ENCODE peak calls at places on chromosomes 6 and 20, in six cellular contexts. One of them, this sample, is unnamed.

GRCh38 chr6:9948600-9949138 is 466.2 kb downstream of the TFAP2A start:
- DNase-seq in spleen: no peak
- DNase-seq in right cardiac atrium: no peak
- DNase-seq in stomach: no peak
- DNase-seq in PC-3: no peak
- DNase-seq in CD8-positive, alpha-beta memory T cell: no peak
- DNase-seq in this sample: no peak

GRCh38 chr6:42969934-42970333 is 9.0 kb downstream of the PEX6 start:
- DNase-seq in stomach: no peak
- DNase-seq in spleen: no peak
- DNase-seq in PC-3: no peak
- DNase-seq in right cardiac atrium: no peak
- DNase-seq in CD8-positive, alpha-beta memory T cell: no peak
- DNase-seq in this sample: no peak

GRCh38 chr20:48236485-48237055 is 451.3 kb upstream of the SULF2 start:
- DNase-seq in spleen: peak; percentile 9
- DNase-seq in stomach: no peak
- DNase-seq in right cardiac atrium: no peak
- DNase-seq in CD8-positive, alpha-beta memory T cell: no peak
- DNase-seq in PC-3: no peak
- DNase-seq in this sample: no peak

GRCh38 chr6:14474816-14475215 is 357.2 kb downstream of the CD83 start:
- DNase-seq in CD8-positive, alpha-beta memory T cell: no peak
- DNase-seq in spleen: no peak
- DNase-seq in PC-3: no peak
- DNase-seq in stomach: no peak
- DNase-seq in right cardiac atrium: no peak
- DNase-seq in this sample: no peak

GRCh38 chr6:101403566-101403965 is 10.1 kb downstream of the GRIK2 start:
- DNase-seq in CD8-positive, alpha-beta memory T cell: no peak
- DNase-seq in stomach: no peak
- DNase-seq in right cardiac atrium: no peak
- DNase-seq in spleen: no peak
- DNase-seq in PC-3: no peak
- DNase-seq in this sample: no peak

GRCh38 chr6:20791932-20792331 is 257.7 kb downstream of the CDKAL1 start:
- DNase-seq in spleen: no peak
- DNase-seq in right cardiac atrium: no peak
- DNase-seq in PC-3: no peak
- DNase-seq in CD8-positive, alpha-beta memory T cell: no peak
- DNase-seq in stomach: no peak
- DNase-seq in this sample: no peak

GRCh38 chr6:127267742-127268588 is 1.3 kb downstream of the RNF146 start:
- DNase-seq in right cardiac atrium: no peak
- DNase-seq in stomach: no peak
- DNase-seq in CD8-positive, alpha-beta memory T cell: no peak
- DNase-seq in PC-3: peak; percentile 4
- DNase-seq in spleen: no peak
- DNase-seq in this sample: no peak

GRCh38 chr20:62708591-62709536 is at the start of gene NTSR1:
- DNase-seq in CD8-positive, alpha-beta memory T cell: no peak
- DNase-seq in spleen: no peak
- DNase-seq in PC-3: no peak
- DNase-seq in right cardiac atrium: peak; percentile 46
- DNase-seq in stomach: no peak
- DNase-seq in this sample: no peak

GRCh38 chr6:157089258-157089657 is 234.1 kb downstream of the TMEM242 start:
- DNase-seq in PC-3: no peak
- DNase-seq in spleen: no peak
- DNase-seq in CD8-positive, alpha-beta memory T cell: no peak
- DNase-seq in right cardiac atrium: no peak
- DNase-seq in stomach: no peak
- DNase-seq in this sample: no peak

GRCh38 chr6:14283600-14284235 is 166.1 kb downstream of the CD83 start:
- DNase-seq in stomach: no peak
- DNase-seq in right cardiac atrium: no peak
- DNase-seq in CD8-positive, alpha-beta memory T cell: no peak
- DNase-seq in spleen: no peak
- DNase-seq in PC-3: no peak
- DNase-seq in this sample: no peak

GRCh38 chr6:38095054-38095453 is 275.5 kb downstream of the ZFAND3 start:
- DNase-seq in right cardiac atrium: no peak
- DNase-seq in stomach: no peak
- DNase-seq in CD8-positive, alpha-beta memory T cell: no peak
- DNase-seq in spleen: no peak
- DNase-seq in PC-3: peak; percentile 76
- DNase-seq in this sample: no peak

GRCh38 chr6:80605165-80605989 is 498.9 kb downstream of the BCKDHB start:
- DNase-seq in PC-3: peak; percentile 58
- DNase-seq in spleen: no peak
- DNase-seq in stomach: no peak
- DNase-seq in right cardiac atrium: no peak
- DNase-seq in CD8-positive, alpha-beta memory T cell: no peak
- DNase-seq in this sample: no peak

GRCh38 chr6:16837217-16837972 is 76.1 kb upstream of the ATXN1 start:
- DNase-seq in CD8-positive, alpha-beta memory T cell: no peak
- DNase-seq in PC-3: no peak
- DNase-seq in right cardiac atrium: no peak
- DNase-seq in spleen: no peak
- DNase-seq in stomach: no peak
- DNase-seq in this sample: no peak
- H3K4me3 ChIP-seq in CD8-positive, alpha-beta memory T cell: peak overlapping the region; percentile 30
- H3K4me3 ChIP-seq in PC-3: no peak overlapping the region
- H3K4me3 ChIP-seq in right cardiac atrium: no peak overlapping the region
- H3K4me3 ChIP-seq in spleen: no peak overlapping the region
- H3K4me3 ChIP-seq in stomach: no peak overlapping the region
- H3K4me3 ChIP-seq in this sample: peak overlapping the region; percentile 14

GRCh38 chr6:3005874-3006273 is 6.2 kb downstream of the NQO2 start:
- DNase-seq in stomach: no peak
- DNase-seq in spleen: no peak
- DNase-seq in PC-3: no peak
- DNase-seq in CD8-positive, alpha-beta memory T cell: no peak
- DNase-seq in right cardiac atrium: no peak
- DNase-seq in this sample: peak; percentile 43

GRCh38 chr6:3001773-3002293 is 2.1 kb downstream of the NQO2 start:
- DNase-seq in right cardiac atrium: peak; percentile 15
- DNase-seq in PC-3: peak; percentile 89
- DNase-seq in CD8-positive, alpha-beta memory T cell: no peak
- DNase-seq in stomach: no peak
- DNase-seq in spleen: no peak
- DNase-seq in this sample: no peak

GRCh38 chr6:3001146-3001772 is 1.6 kb downstream of the NQO2 start:
- DNase-seq in stomach: no peak
- DNase-seq in PC-3: no peak
- DNase-seq in CD8-positive, alpha-beta memory T cell: no peak
- DNase-seq in spleen: no peak
- DNase-seq in right cardiac atrium: no peak
- DNase-seq in this sample: no peak

GRCh38 chr6:3009930-3010329 is 10.2 kb downstream of the NQO2 start:
- DNase-seq in spleen: no peak
- DNase-seq in right cardiac atrium: no peak
- DNase-seq in PC-3: no peak
- DNase-seq in stomach: no peak
- DNase-seq in CD8-positive, alpha-beta memory T cell: no peak
- DNase-seq in this sample: no peak

GRCh38 chr6:3005077-3005476 is 5.4 kb downstream of the NQO2 start:
- DNase-seq in stomach: no peak
- DNase-seq in PC-3: no peak
- DNase-seq in CD8-positive, alpha-beta memory T cell: no peak
- DNase-seq in right cardiac atrium: no peak
- DNase-seq in spleen: no peak
- DNase-seq in this sample: no peak
- H3K27ac ChIP-seq in stomach: no peak overlapping the region
- H3K27ac ChIP-seq in PC-3: no peak overlapping the region
- H3K27ac ChIP-seq in CD8-positive, alpha-beta memory T cell: no peak overlapping the region
- H3K27ac ChIP-seq in right cardiac atrium: no peak overlapping the region
- H3K27ac ChIP-seq in spleen: no peak overlapping the region
- H3K27ac ChIP-seq in this sample: no peak overlapping the region

GRCh38 chr20:37920270-37920669 is 17.3 kb downstream of the VSTM2L start:
- DNase-seq in CD8-positive, alpha-beta memory T cell: no peak
- DNase-seq in spleen: no peak
- DNase-seq in PC-3: no peak
- DNase-seq in right cardiac atrium: no peak
- DNase-seq in stomach: no peak
- DNase-seq in this sample: no peak
- H3K27me3 ChIP-seq in CD8-positive, alpha-beta memory T cell: no peaks in the 10 kb centered on the region
- H3K27me3 ChIP-seq in spleen: peaks cover 47% of the 10 kb centered on the region
- H3K27me3 ChIP-seq in PC-3: no peaks in the 10 kb centered on the region
- H3K27me3 ChIP-seq in right cardiac atrium: no peaks in the 10 kb centered on the region
- H3K27me3 ChIP-seq in stomach: no peaks in the 10 kb centered on the region
- H3K27me3 ChIP-seq in this sample: peaks cover 13% of the 10 kb centered on the region

GRCh38 chr6:148347076-148348054 is 4.7 kb downstream of the SASH1 start:
- DNase-seq in spleen: no peak
- DNase-seq in stomach: no peak
- DNase-seq in CD8-positive, alpha-beta memory T cell: no peak
- DNase-seq in PC-3: no peak
- DNase-seq in right cardiac atrium: no peak
- DNase-seq in this sample: no peak
- H3K4me3 ChIP-seq in spleen: no peak overlapping the region
- H3K4me3 ChIP-seq in stomach: no peak overlapping the region
- H3K4me3 ChIP-seq in CD8-positive, alpha-beta memory T cell: no peak overlapping the region
- H3K4me3 ChIP-seq in PC-3: no peak overlapping the region
- H3K4me3 ChIP-seq in right cardiac atrium: no peak overlapping the region
- H3K4me3 ChIP-seq in this sample: no peak overlapping the region

GRCh38 chr6:2351090-2351489 is 105.7 kb upstream of the GMDS start:
- DNase-seq in right cardiac atrium: no peak
- DNase-seq in CD8-positive, alpha-beta memory T cell: no peak
- DNase-seq in spleen: no peak
- DNase-seq in stomach: no peak
- DNase-seq in PC-3: no peak
- DNase-seq in this sample: no peak
- H3K27ac ChIP-seq in right cardiac atrium: no peak overlapping the region
- H3K27ac ChIP-seq in CD8-positive, alpha-beta memory T cell: no peak overlapping the region
- H3K27ac ChIP-seq in spleen: no peak overlapping the region
- H3K27ac ChIP-seq in stomach: no peak overlapping the region
- H3K27ac ChIP-seq in PC-3: no peak overlapping the region
- H3K27ac ChIP-seq in this sample: no peak overlapping the region

GRCh38 chr20:2799271-2799670 is 1.2 kb downstream of the CPXM1 start:
- DNase-seq in CD8-positive, alpha-beta memory T cell: no peak
- DNase-seq in right cardiac atrium: no peak
- DNase-seq in spleen: no peak
- DNase-seq in stomach: no peak
- DNase-seq in PC-3: no peak
- DNase-seq in this sample: no peak
- H3K27me3 ChIP-seq in CD8-positive, alpha-beta memory T cell: peaks cover 28% of the 10 kb centered on the region
- H3K27me3 ChIP-seq in right cardiac atrium: no peaks in the 10 kb centered on the region
- H3K27me3 ChIP-seq in spleen: peaks cover 98% of the 10 kb centered on the region
- H3K27me3 ChIP-seq in stomach: peaks cover under 1% of the 10 kb centered on the region
- H3K27me3 ChIP-seq in PC-3: peaks cover 10% of the 10 kb centered on the region
- H3K27me3 ChIP-seq in this sample: peaks cover 58% of the 10 kb centered on the region

This sample was measured in upper lobe of right lung.